ENCODE peak calls at places on chromosomes 11 and 22, in five cellular contexts. P is MM.1S, G is tibial nerve, D is right atrium auricular region, L is fibroblast of the aortic adventitia. X is an unnamed sample.

GRCh38 chr22:32951807-32952153 is 106.4 kb downstream of the SYN3 start:
- DNase-seq in P (no peak), G (no peak), D (no peak), L (no peak), X (no peak)

GRCh38 chr11:128903248-128904041 is 12.3 kb downstream of the KCNJ5 start:
- DNase-seq in P (no peak), G (peak), D (no peak), L (no peak), X (no peak)

GRCh38 chr11:64696045-64696444 is 27.0 kb downstream of the NRXN2 start:
- DNase-seq in P (no peak), G (no peak), D (no peak), L (no peak), X (no peak)

GRCh38 chr22:44360306-44360685 is 47.5 kb upstream of the SHISAL1 start:
- DNase-seq in P (no peak), G (no peak), D (no peak), L (no peak), X (no peak)

GRCh38 chr22:40183029-40183581 is 5.4 kb downstream of the TNRC6B start:
- DNase-seq in P (no peak), G (peak), D (no peak), L (peak), X (peak)

GRCh38 chr11:42145311-42145710 is 685.9 kb upstream of the LRRC4C start:
- DNase-seq in P (peak), G (no peak), D (no peak), L (no peak), X (no peak)

GRCh38 chr11:11387906-11388305 is 34.9 kb upstream of the CSNK2A3 start:
- DNase-seq in P (no peak), G (no peak), D (no peak), L (no peak), X (no peak)

GRCh38 chr22:20600137-20600673 is 92.8 kb downstream of the MED15 start:
- DNase-seq in P (no peak), G (no peak), D (no peak), L (no peak), X (no peak)

GRCh38 chr11:11973361-11973800 is 35.0 kb downstream of the DKK3 start:
- DNase-seq in P (no peak), G (peak), D (peak), L (peak), X (peak)

GRCh38 chr22:46963672-46964545 is 201.5 kb downstream of the TBC1D22A start:
- DNase-seq in P (no peak), G (no peak), D (no peak), L (no peak), X (no peak)

GRCh38 chr11:69497221-69497787 is 15.8 kb downstream of the LINC01488 start:
- DNase-seq in P (no peak), G (peak), D (peak), L (peak), X (no peak)

GRCh38 chr11:72787262-72788104 is 6.4 kb downstream of the STARD10 start:
- DNase-seq in P (no peak), G (no peak), D (no peak), L (no peak), X (no peak)

GRCh38 chr11:27208846-27209245 is 154.2 kb downstream of the CCDC34 start:
- DNase-seq in P (no peak), G (no peak), D (no peak), L (no peak), X (no peak)

GRCh38 chr11:63999349-64000025 is 13.2 kb downstream of the OTUB1 start:
- DNase-seq in P (no peak), G (no peak), D (no peak), L (peak), X (no peak)

GRCh38 chr11:24560324-24560723 is 63.5 kb downstream of the LUZP2 start:
- DNase-seq in P (no peak), G (no peak), D (no peak), L (no peak), X (no peak)

GRCh38 chr11:126104420-126104819 is 41.8 kb upstream of the CDON start:
- DNase-seq in P (peak), G (no peak), D (no peak), L (no peak), X (no peak)

GRCh38 chr11:104858882-104859735 is 39.2 kb downstream of the CASP12 start:
- DNase-seq in P (no peak), G (no peak), D (no peak), L (no peak), X (no peak)

GRCh38 chr11:111718436-111719325 is 47.5 kb downstream of the PPP2R1B start:
- DNase-seq in P (no peak), G (no peak), D (no peak), L (peak), X (no peak)

GRCh38 chr22:23242473-23243001 is 62.2 kb downstream of the BCR start:
- DNase-seq in P (no peak), G (no peak), D (no peak), L (no peak), X (no peak)
- TF ChIP-seq CTCF in P (no peak), G (no peak), D (no peak), L (peak), X (no peak)

GRCh38 chr11:6612008-6612815 is at the start of gene TAF10:
- DNase-seq in P (peak), G (peak), D (peak), L (peak), X (peak)
- TF ChIP-seq CTCF in P (no peak), G (no peak), D (no peak), L (no peak), X (no peak)

GRCh38 chr22:19590696-19591095 is 66.5 kb upstream of the CLDN5 start:
- DNase-seq in P (no peak), G (no peak), D (no peak), L (no peak), X (no peak)
- TF ChIP-seq CTCF in P (no peak), G (no peak), D (no peak), L (no peak), X (no peak)

DNA sequence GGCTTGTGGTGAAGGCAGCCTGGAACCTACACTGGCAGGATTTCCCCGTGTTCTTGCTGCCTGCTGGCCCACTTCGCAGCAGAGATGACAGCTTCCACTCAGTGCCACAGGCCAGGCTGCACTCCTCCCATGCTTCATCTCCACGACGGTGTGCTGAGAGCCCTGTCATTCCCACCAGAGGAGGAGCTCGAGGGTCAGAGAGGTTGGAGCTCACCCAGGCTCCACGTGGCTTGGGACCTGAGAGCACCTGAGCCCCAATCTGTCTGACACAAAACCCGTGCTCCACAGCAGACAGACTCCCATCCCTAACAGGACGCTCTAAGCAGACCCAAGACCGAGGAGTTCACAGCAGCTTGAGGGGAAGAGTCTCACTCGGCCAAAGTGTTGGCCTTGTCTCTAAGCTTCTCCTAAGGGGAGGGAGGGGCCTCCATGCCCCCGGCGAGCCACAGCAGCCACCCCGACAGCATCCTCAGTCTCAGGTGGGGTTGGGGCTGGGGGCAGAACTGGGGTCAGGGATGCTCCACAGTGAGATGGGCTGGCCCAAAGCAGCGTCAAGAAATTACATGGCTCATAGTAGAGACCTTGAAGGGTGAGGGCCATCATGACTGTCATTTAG is 10.7 kb downstream of the LRFN4 start:
- DNase-seq in P (no peak), G (no peak), D (no peak), L (no peak), X (no peak)
- TF ChIP-seq CTCF in P (peak), G (no peak), D (no peak), L (no peak), X (no peak)

GRCh38 chr11:90286640-90287039 is 63.8 kb upstream of the CHORDC1 start:
- DNase-seq in P (no peak), G (no peak), D (no peak), L (no peak), X (no peak)
- TF ChIP-seq CTCF in P (no peak), G (no peak), D (no peak), L (no peak), X (no peak)

GRCh38 chr22:19229600-19229999 is 51.1 kb upstream of the SLC25A1 start:
- DNase-seq in P (no peak), G (no peak), D (no peak), L (no peak), X (no peak)
- TF ChIP-seq CTCF in P (no peak), G (no peak), D (no peak), L (no peak), X (no peak)

GRCh38 chr22:28935713-28936112 is 52.3 kb downstream of the ZNRF3 start:
- DNase-seq in P (no peak), G (no peak), D (no peak), L (no peak), X (no peak)
- TF ChIP-seq CTCF in P (peak), G (peak), D (no peak), L (peak), X (peak)

GRCh38 chr22:31628969-31629723 is 32.9 kb downstream of the PISD start:
- DNase-seq in P (no peak), G (no peak), D (no peak), L (no peak), X (no peak)
- TF ChIP-seq CTCF in P (no peak), G (no peak), D (no peak), L (no peak), X (no peak)